ENCODE peak calls at places on chromosomes 1 and 21, in nine cellular contexts. One of them, this sample, is unnamed.

GRCh38 chr1:234853906-234854647 is 244.1 kb upstream of the IRF2BP2 start:
- DNase-seq in NCI-H460: no peak
- DNase-seq in activated CD4-positive, alpha-beta T cell treated with anti-CD3 and anti-CD28 coated beads, Interleukin-2, amount 50 U/mL, for 48 hours: no peak
- DNase-seq in GM12865: no peak
- DNase-seq in NCI-H446: no peak
- DNase-seq in LHCN-M2: no peak
- DNase-seq in stimulated activated CD4-positive, alpha-beta T cell treated with anti-CD3 and anti-CD28 coated beads, Interleukin-4, amount 100 ng/mL, for 4 hours: no peak
- DNase-seq in heart left ventricle: no peak
- DNase-seq in GM04504: no peak
- DNase-seq in this sample: no peak

GRCh38 chr1:57796609-57797008 is 372.7 kb upstream of the DAB1 start:
- DNase-seq in activated CD4-positive, alpha-beta T cell treated with anti-CD3 and anti-CD28 coated beads, Interleukin-2, amount 50 U/mL, for 48 hours: no peak
- DNase-seq in stimulated activated CD4-positive, alpha-beta T cell treated with anti-CD3 and anti-CD28 coated beads, Interleukin-4, amount 100 ng/mL, for 4 hours: no peak
- DNase-seq in heart left ventricle: no peak
- DNase-seq in GM12865: peak; percentile 1
- DNase-seq in NCI-H446: no peak
- DNase-seq in NCI-H460: peak; percentile 1
- DNase-seq in GM04504: no peak
- DNase-seq in LHCN-M2: no peak
- DNase-seq in this sample: no peak

GRCh38 chr1:208534604-208534907 is 290.4 kb upstream of the PLXNA2 start:
- DNase-seq in NCI-H460: no peak
- DNase-seq in LHCN-M2: no peak
- DNase-seq in NCI-H446: peak; percentile 86
- DNase-seq in activated CD4-positive, alpha-beta T cell treated with anti-CD3 and anti-CD28 coated beads, Interleukin-2, amount 50 U/mL, for 48 hours: no peak
- DNase-seq in GM12865: no peak
- DNase-seq in GM04504: no peak
- DNase-seq in heart left ventricle: no peak
- DNase-seq in stimulated activated CD4-positive, alpha-beta T cell treated with anti-CD3 and anti-CD28 coated beads, Interleukin-4, amount 100 ng/mL, for 4 hours: no peak
- DNase-seq in this sample: no peak

GRCh38 chr1:43688594-43689000 is 18.7 kb upstream of the ST3GAL3 start:
- DNase-seq in NCI-H460: no peak
- DNase-seq in GM04504: peak; percentile 89
- DNase-seq in heart left ventricle: no peak
- DNase-seq in stimulated activated CD4-positive, alpha-beta T cell treated with anti-CD3 and anti-CD28 coated beads, Interleukin-4, amount 100 ng/mL, for 4 hours: no peak
- DNase-seq in activated CD4-positive, alpha-beta T cell treated with anti-CD3 and anti-CD28 coated beads, Interleukin-2, amount 50 U/mL, for 48 hours: no peak
- DNase-seq in GM12865: no peak
- DNase-seq in NCI-H446: no peak
- DNase-seq in LHCN-M2: peak; percentile 99
- DNase-seq in this sample: no peak

GRCh38 chr1:228968841-228969606 is 233.7 kb downstream of the RHOU start:
- DNase-seq in GM12865: no peak
- DNase-seq in activated CD4-positive, alpha-beta T cell treated with anti-CD3 and anti-CD28 coated beads, Interleukin-2, amount 50 U/mL, for 48 hours: no peak
- DNase-seq in GM04504: no peak
- DNase-seq in NCI-H446: no peak
- DNase-seq in stimulated activated CD4-positive, alpha-beta T cell treated with anti-CD3 and anti-CD28 coated beads, Interleukin-4, amount 100 ng/mL, for 4 hours: no peak
- DNase-seq in heart left ventricle: no peak
- DNase-seq in NCI-H460: no peak
- DNase-seq in LHCN-M2: no peak
- DNase-seq in this sample: no peak

GRCh38 chr1:22711591-22712501 is 1.2 kb downstream of the EPHB2 start:
- DNase-seq in GM04504: no peak
- DNase-seq in stimulated activated CD4-positive, alpha-beta T cell treated with anti-CD3 and anti-CD28 coated beads, Interleukin-4, amount 100 ng/mL, for 4 hours: no peak
- DNase-seq in heart left ventricle: no peak
- DNase-seq in LHCN-M2: no peak
- DNase-seq in NCI-H446: no peak
- DNase-seq in GM12865: peak; percentile 53
- DNase-seq in activated CD4-positive, alpha-beta T cell treated with anti-CD3 and anti-CD28 coated beads, Interleukin-2, amount 50 U/mL, for 48 hours: peak; percentile 23
- DNase-seq in NCI-H460: no peak
- DNase-seq in this sample: no peak

GRCh38 chr1:1907098-1907736 is 7.8 kb upstream of the CALML6 start:
- DNase-seq in LHCN-M2: no peak
- DNase-seq in stimulated activated CD4-positive, alpha-beta T cell treated with anti-CD3 and anti-CD28 coated beads, Interleukin-4, amount 100 ng/mL, for 4 hours: no peak
- DNase-seq in activated CD4-positive, alpha-beta T cell treated with anti-CD3 and anti-CD28 coated beads, Interleukin-2, amount 50 U/mL, for 48 hours: no peak
- DNase-seq in NCI-H460: peak; percentile 71
- DNase-seq in GM12865: peak; percentile 79
- DNase-seq in GM04504: no peak
- DNase-seq in heart left ventricle: no peak
- DNase-seq in NCI-H446: no peak
- DNase-seq in this sample: no peak

GRCh38 chr1:212355230-212355969 is 59.3 kb downstream of the PACC1 start:
- DNase-seq in activated CD4-positive, alpha-beta T cell treated with anti-CD3 and anti-CD28 coated beads, Interleukin-2, amount 50 U/mL, for 48 hours: no peak
- DNase-seq in NCI-H460: no peak
- DNase-seq in LHCN-M2: peak; percentile 8
- DNase-seq in heart left ventricle: no peak
- DNase-seq in stimulated activated CD4-positive, alpha-beta T cell treated with anti-CD3 and anti-CD28 coated beads, Interleukin-4, amount 100 ng/mL, for 4 hours: no peak
- DNase-seq in NCI-H446: no peak
- DNase-seq in GM12865: no peak
- DNase-seq in GM04504: no peak
- DNase-seq in this sample: no peak

GRCh38 chr1:226658538-226659125 is 80.5 kb downstream of the ITPKB start:
- DNase-seq in NCI-H460: no peak
- DNase-seq in activated CD4-positive, alpha-beta T cell treated with anti-CD3 and anti-CD28 coated beads, Interleukin-2, amount 50 U/mL, for 48 hours: no peak
- DNase-seq in NCI-H446: no peak
- DNase-seq in heart left ventricle: no peak
- DNase-seq in LHCN-M2: no peak
- DNase-seq in stimulated activated CD4-positive, alpha-beta T cell treated with anti-CD3 and anti-CD28 coated beads, Interleukin-4, amount 100 ng/mL, for 4 hours: no peak
- DNase-seq in GM04504: no peak
- DNase-seq in GM12865: no peak
- DNase-seq in this sample: no peak

GRCh38 chr1:174497461-174497860 is 49.7 kb downstream of the GPR52 start:
- DNase-seq in GM04504: no peak
- DNase-seq in LHCN-M2: no peak
- DNase-seq in stimulated activated CD4-positive, alpha-beta T cell treated with anti-CD3 and anti-CD28 coated beads, Interleukin-4, amount 100 ng/mL, for 4 hours: no peak
- DNase-seq in NCI-H446: no peak
- DNase-seq in activated CD4-positive, alpha-beta T cell treated with anti-CD3 and anti-CD28 coated beads, Interleukin-2, amount 50 U/mL, for 48 hours: no peak
- DNase-seq in NCI-H460: no peak
- DNase-seq in GM12865: no peak
- DNase-seq in heart left ventricle: no peak
- DNase-seq in this sample: no peak

GRCh38 chr1:235417101-235417697 is 50.0 kb downstream of the TBCE start:
- DNase-seq in NCI-H446: peak; percentile 69
- DNase-seq in activated CD4-positive, alpha-beta T cell treated with anti-CD3 and anti-CD28 coated beads, Interleukin-2, amount 50 U/mL, for 48 hours: peak; percentile 75
- DNase-seq in heart left ventricle: peak; percentile 53
- DNase-seq in stimulated activated CD4-positive, alpha-beta T cell treated with anti-CD3 and anti-CD28 coated beads, Interleukin-4, amount 100 ng/mL, for 4 hours: peak; percentile 38
- DNase-seq in GM04504: peak; percentile 67
- DNase-seq in NCI-H460: peak; percentile 72
- DNase-seq in LHCN-M2: peak; percentile 69
- DNase-seq in GM12865: peak; percentile 75
- DNase-seq in this sample: no peak

GRCh38 chr1:210747890-210748289 is 386.1 kb downstream of the KCNH1 start:
- DNase-seq in NCI-H460: no peak
- DNase-seq in GM12865: no peak
- DNase-seq in stimulated activated CD4-positive, alpha-beta T cell treated with anti-CD3 and anti-CD28 coated beads, Interleukin-4, amount 100 ng/mL, for 4 hours: no peak
- DNase-seq in LHCN-M2: peak; percentile 13
- DNase-seq in activated CD4-positive, alpha-beta T cell treated with anti-CD3 and anti-CD28 coated beads, Interleukin-2, amount 50 U/mL, for 48 hours: no peak
- DNase-seq in GM04504: no peak
- DNase-seq in NCI-H446: no peak
- DNase-seq in heart left ventricle: no peak
- DNase-seq in this sample: no peak

GRCh38 chr1:51850420-51851297 is 27.9 kb downstream of the NRDC start:
- DNase-seq in activated CD4-positive, alpha-beta T cell treated with anti-CD3 and anti-CD28 coated beads, Interleukin-2, amount 50 U/mL, for 48 hours: no peak
- DNase-seq in NCI-H446: no peak
- DNase-seq in stimulated activated CD4-positive, alpha-beta T cell treated with anti-CD3 and anti-CD28 coated beads, Interleukin-4, amount 100 ng/mL, for 4 hours: no peak
- DNase-seq in GM12865: no peak
- DNase-seq in GM04504: no peak
- DNase-seq in heart left ventricle: peak; percentile 37
- DNase-seq in LHCN-M2: no peak
- DNase-seq in NCI-H460: no peak
- DNase-seq in this sample: no peak

GRCh38 chr1:162191396-162192322 is 122.2 kb downstream of the NOS1AP start:
- DNase-seq in LHCN-M2: no peak
- DNase-seq in NCI-H446: no peak
- DNase-seq in NCI-H460: no peak
- DNase-seq in activated CD4-positive, alpha-beta T cell treated with anti-CD3 and anti-CD28 coated beads, Interleukin-2, amount 50 U/mL, for 48 hours: no peak
- DNase-seq in stimulated activated CD4-positive, alpha-beta T cell treated with anti-CD3 and anti-CD28 coated beads, Interleukin-4, amount 100 ng/mL, for 4 hours: no peak
- DNase-seq in GM04504: no peak
- DNase-seq in GM12865: no peak
- DNase-seq in heart left ventricle: no peak
- DNase-seq in this sample: no peak

GRCh38 chr1:229231754-229232119 is 39.2 kb upstream of the RAB4A start:
- DNase-seq in GM12865: no peak
- DNase-seq in NCI-H460: no peak
- DNase-seq in stimulated activated CD4-positive, alpha-beta T cell treated with anti-CD3 and anti-CD28 coated beads, Interleukin-4, amount 100 ng/mL, for 4 hours: no peak
- DNase-seq in activated CD4-positive, alpha-beta T cell treated with anti-CD3 and anti-CD28 coated beads, Interleukin-2, amount 50 U/mL, for 48 hours: no peak
- DNase-seq in GM04504: no peak
- DNase-seq in heart left ventricle: no peak
- DNase-seq in NCI-H446: peak; percentile 54
- DNase-seq in LHCN-M2: peak; percentile 32
- DNase-seq in this sample: no peak

GRCh38 chr21:42337830-42338729 is 12.7 kb downstream of the TFF2 start:
- DNase-seq in GM12865: peak; percentile 78
- DNase-seq in activated CD4-positive, alpha-beta T cell treated with anti-CD3 and anti-CD28 coated beads, Interleukin-2, amount 50 U/mL, for 48 hours: peak; percentile 91
- DNase-seq in LHCN-M2: peak; percentile 1
- DNase-seq in GM04504: peak; percentile 4
- DNase-seq in heart left ventricle: peak; percentile 60
- DNase-seq in stimulated activated CD4-positive, alpha-beta T cell treated with anti-CD3 and anti-CD28 coated beads, Interleukin-4, amount 100 ng/mL, for 4 hours: peak; percentile 79
- DNase-seq in NCI-H446: peak; percentile 10
- DNase-seq in NCI-H460: peak; percentile 37
- DNase-seq in this sample: peak; percentile 42